ENCODE peak calls at places on chromosomes 4 and X, in nine cellular contexts. E, Q, X, Z, L, Y, V, C and F are unnamed samples.

GRCh38 chr4:159012381-159012780 is 90.5 kb upstream of the RAPGEF2 start:
- DNase-seq in E (peak; percentile 29), Q (no peak), X (peak; percentile 61), Z (no peak), L (no peak), Y (no peak), V (peak; percentile 66), C (no peak), F (peak; percentile 31)

GRCh38 chr4:153645183-153645582 is 38.9 kb upstream of the TLR2 start:
- DNase-seq in E (no peak), Q (no peak), X (no peak), Z (no peak), L (no peak), Y (no peak), V (peak; percentile 5), C (no peak), F (no peak)

GRCh38 chr4:159077702-159078495 is 25.0 kb upstream of the RAPGEF2 start:
- DNase-seq in E (no peak), Q (no peak), X (no peak), Z (no peak), L (no peak), Y (no peak), V (no peak), C (no peak), F (no peak)

GRCh38 chrX:130523460-130524394 is 121.9 kb downstream of the RBMX2 start:
- DNase-seq in E (peak; percentile 2), Q (peak; percentile 74), X (peak; percentile 31), Z (no peak), L (peak; percentile 58), Y (no peak), V (peak; percentile 11), C (no peak), F (peak; percentile 14)

GRCh38 chrX:51002160-51002632 is 91.7 kb downstream of the BMP15 start:
- DNase-seq in E (no peak), Q (peak; percentile 76), X (no peak), Z (no peak), L (no peak), Y (no peak), V (no peak), C (no peak), F (no peak)

GRCh38 chr4:7805533-7806079 is 134.1 kb downstream of the AFAP1 start:
- DNase-seq in E (peak; percentile 99), Q (no peak), X (peak; percentile 92), Z (no peak), L (no peak), Y (no peak), V (peak; percentile 95), C (no peak), F (peak; percentile 62)

GRCh38 chrX:3638280-3638873 is 75.1 kb downstream of the PRKX start:
- DNase-seq in E (peak; percentile 54), Q (peak; percentile 71), X (peak; percentile 29), Z (peak; percentile 0), L (peak; percentile 52), Y (peak; percentile 1), V (peak; percentile 17), C (peak; percentile 20), F (peak; percentile 60)

GRCh38 chrX:153703036-153703370 is 15.3 kb downstream of the SLC6A8 start:
- DNase-seq in E (peak; percentile 78), Q (peak; percentile 79), X (no peak), Z (no peak), L (no peak), Y (no peak), V (no peak), C (no peak), F (no peak)

GRCh38 chr4:118285931-118286330 is 66.9 kb downstream of the PRSS12 start:
- DNase-seq in E (no peak), Q (no peak), X (no peak), Z (no peak), L (no peak), Y (no peak), V (no peak), C (no peak), F (no peak)

GRCh38 chr4:81504685-81505598 is 33.2 kb upstream of the RASGEF1B start:
- DNase-seq in E (no peak), Q (peak; percentile 74), X (no peak), Z (peak; percentile 48), L (peak; percentile 76), Y (peak; percentile 31), V (no peak), C (peak; percentile 57), F (no peak)

GRCh38 chr4:152606800-152607577 is 71.1 kb upstream of the FBXW7 start:
- DNase-seq in E (no peak), Q (no peak), X (no peak), Z (no peak), L (no peak), Y (no peak), V (no peak), C (no peak), F (no peak)

GRCh38 chrX:1941291-1941690 is 326.4 kb downstream of the ASMT start:
- DNase-seq in E (no peak), Q (no peak), X (no peak), Z (no peak), L (no peak), Y (no peak), V (no peak), C (no peak), F (no peak)

GRCh38 chrX:119667111-119667928 is 25.6 kb downstream of the SEPTIN6 start:
- DNase-seq in E (peak; percentile 50), Q (peak; percentile 64), X (no peak), Z (no peak), L (no peak), Y (no peak), V (no peak), C (no peak), F (no peak)

GRCh38 chr4:145935253-145936141 is 3.1 kb downstream of the ZNF827 start:
- DNase-seq in E (peak; percentile 33), Q (no peak), X (peak; percentile 24), Z (no peak), L (peak; percentile 43), Y (no peak), V (no peak), C (no peak), F (no peak)

GRCh38 chr4:1400861-1401408 is 5.3 kb downstream of the NKX1-1 start:
- DNase-seq in E (no peak), Q (no peak), X (no peak), Z (no peak), L (no peak), Y (no peak), V (no peak), C (no peak), F (no peak)

GRCh38 chr4:170004656-170005250 is 21.4 kb downstream of the MFAP3L start:
- DNase-seq in E (no peak), Q (no peak), X (no peak), Z (no peak), L (no peak), Y (no peak), V (peak; percentile 33), C (no peak), F (peak; percentile 27)

GRCh38 chrX:121641560-121641959 is 594.1 kb downstream of the GLUD2 start:
- DNase-seq in E (peak; percentile 18), Q (no peak), X (peak; percentile 11), Z (no peak), L (no peak), Y (no peak), V (peak; percentile 73), C (no peak), F (no peak)

GRCh38 chr4:42123071-42123644 is 29.3 kb downstream of the BEND4 start:
- DNase-seq in E (no peak), Q (no peak), X (no peak), Z (no peak), L (no peak), Y (no peak), V (no peak), C (no peak), F (no peak)

GRCh38 chrX:40154853-40155616 is 57.3 kb upstream of the BCOR start:
- DNase-seq in E (peak; percentile 61), Q (peak; percentile 87), X (peak; percentile 24), Z (no peak), L (peak; percentile 39), Y (no peak), V (peak; percentile 58), C (no peak), F (peak; percentile 60)

GRCh38 chr4:105895609-105896460 is 564 bp downstream of the NPNT start:
- DNase-seq in E (no peak), Q (no peak), X (peak; percentile 31), Z (no peak), L (peak; percentile 44), Y (no peak), V (no peak), C (no peak), F (peak; percentile 8)

GRCh38 chr4:153611679-153612078 is 72.4 kb upstream of the TLR2 start:
- DNase-seq in E (peak; percentile 58), Q (no peak), X (peak; percentile 46), Z (no peak), L (no peak), Y (no peak), V (peak; percentile 69), C (no peak), F (no peak)

GRCh38 chr4:3613980-3614730 is 81.9 kb upstream of the LRPAP1 start:
- DNase-seq in E (no peak), Q (no peak), X (no peak), Z (no peak), L (no peak), Y (no peak), V (no peak), C (no peak), F (no peak)

GRCh38 chr4:28421221-28421620 is 1560.6 kb downstream of the STIM2 start:
- DNase-seq in E (no peak), Q (no peak), X (no peak), Z (no peak), L (no peak), Y (no peak), V (no peak), C (no peak), F (no peak)

GRCh38 chrX:63424063-63424462 is 72.9 kb upstream of the SPIN4 start:
- DNase-seq in E (no peak), Q (no peak), X (no peak), Z (no peak), L (no peak), Y (no peak), V (no peak), C (no peak), F (no peak)

GRCh38 chrX:103629295-103630170 is 758 bp downstream of the TCEAL1 start:
- DNase-seq in E (peak; percentile 64), Q (peak; percentile 80), X (peak; percentile 65), Z (no peak), L (peak; percentile 82), Y (no peak), V (peak; percentile 70), C (no peak), F (no peak)

GRCh38 chrX:118226060-118226428 is 109.4 kb upstream of the KLHL13 start:
- DNase-seq in E (peak; percentile 26), Q (no peak), X (peak; percentile 26), Z (no peak), L (no peak), Y (no peak), V (no peak), C (no peak), F (no peak)

GRCh38 chr4:184196730-184197355 is 20.8 kb downstream of the ENPP6 start:
- DNase-seq in E (no peak), Q (no peak), X (no peak), Z (no peak), L (no peak), Y (no peak), V (no peak), C (no peak), F (no peak)

GRCh38 chrX:1330605-1331004 is 6.0 kb upstream of the IL3RA start:
- DNase-seq in E (no peak), Q (no peak), X (no peak), Z (no peak), L (no peak), Y (no peak), V (no peak), C (no peak), F (no peak)